ENCODE peak calls at places on chromosomes 6 and 20, in ten cellular contexts. G, W, V, B, T, O, K, Q, Y and X are unnamed samples.

GRCh38 chr20:46683620-46683938 is 5.7 kb downstream of the TP53RK start:
- DNase-seq in G (no peak), W (no peak), V (no peak), B (no peak), T (no peak), O (no peak), K (no peak), Q (no peak), Y (no peak), X (no peak)

GRCh38 chr6:41072836-41073202 is at the start of gene NFYA:
- DNase-seq in G (no peak), W (no peak), V (no peak), B (peak; percentile 98), T (no peak), O (no peak), K (peak; percentile 100), Q (no peak), Y (no peak), X (peak; percentile 100)

GRCh38 chr20:62523473-62524203 is 47.8 kb upstream of the GATA5 start:
- DNase-seq in G (peak; percentile 44), W (no peak), V (no peak), B (no peak), T (no peak), O (no peak), K (peak; percentile 49), Q (no peak), Y (no peak), X (peak; percentile 61)

GRCh38 chr6:166318649-166319600 is 10.7 kb upstream of the PRR18 start:
- DNase-seq in G (no peak), W (no peak), V (no peak), B (no peak), T (no peak), O (no peak), K (no peak), Q (no peak), Y (no peak), X (no peak)

GRCh38 chr20:37986873-37987601 is 46.2 kb downstream of the TTI1 start:
- DNase-seq in G (peak; percentile 63), W (no peak), V (no peak), B (no peak), T (no peak), O (no peak), K (no peak), Q (peak; percentile 58), Y (peak; percentile 55), X (no peak)

GRCh38 chr20:32777177-32777956 is 15.2 kb downstream of the DNMT3B start:
- DNase-seq in G (no peak), W (no peak), V (no peak), B (no peak), T (no peak), O (no peak), K (no peak), Q (no peak), Y (no peak), X (no peak)

GRCh38 chr6:133501675-133502275 is 260.6 kb downstream of the EYA4 start:
- DNase-seq in G (no peak), W (no peak), V (no peak), B (no peak), T (peak; percentile 14), O (peak; percentile 16), K (no peak), Q (no peak), Y (no peak), X (no peak)

GRCh38 chr6:149264629-149265028 is 52.9 kb upstream of the TAB2 start:
- DNase-seq in G (no peak), W (no peak), V (no peak), B (no peak), T (no peak), O (no peak), K (peak; percentile 38), Q (no peak), Y (no peak), X (peak; percentile 39)

GRCh38 chr6:35775031-35775430 is 1.4 kb upstream of the CLPSL2 start:
- DNase-seq in G (no peak), W (no peak), V (no peak), B (no peak), T (no peak), O (no peak), K (no peak), Q (no peak), Y (no peak), X (no peak)

GRCh38 chr20:51276331-51276730 is 253.4 kb upstream of the KCNG1 start:
- DNase-seq in G (no peak), W (no peak), V (no peak), B (no peak), T (no peak), O (no peak), K (no peak), Q (no peak), Y (no peak), X (no peak)

GRCh38 chr20:3781153-3781910 is at the start of gene SPEF1:
- DNase-seq in G (peak; percentile 90), W (peak; percentile 77), V (peak; percentile 91), B (peak; percentile 99), T (peak; percentile 91), O (peak; percentile 94), K (peak; percentile 37), Q (peak; percentile 84), Y (peak; percentile 90), X (no peak)